ENCODE peak calls at places on chromosomes 5 and 9, in nine cellular contexts. One of them, this sample, is unnamed.

GRCh38 chr9:116327702-116328440 is 174.3 kb downstream of the PAPPA start:
- DNase-seq in PC-3: no peak
- DNase-seq in heart right ventricle: no peak
- DNase-seq in psoas muscle: no peak
- DNase-seq in retinal pigment epithelial cell: no peak
- DNase-seq in AG09309: no peak
- DNase-seq in CD8-positive, alpha-beta T cell: no peak
- DNase-seq in choroid plexus epithelial cell: peak
- DNase-seq in neural crest cell: no peak
- DNase-seq in this sample: no peak

GRCh38 chr5:18944771-18945170 is 1043.2 kb downstream of the CDH18 start:
- DNase-seq in neural crest cell: no peak
- DNase-seq in PC-3: peak
- DNase-seq in CD8-positive, alpha-beta T cell: no peak
- DNase-seq in heart right ventricle: no peak
- DNase-seq in choroid plexus epithelial cell: no peak
- DNase-seq in AG09309: no peak
- DNase-seq in psoas muscle: no peak
- DNase-seq in retinal pigment epithelial cell: no peak
- DNase-seq in this sample: no peak

GRCh38 chr5:36982146-36982545 is 105.6 kb downstream of the NIPBL start:
- DNase-seq in psoas muscle: no peak
- DNase-seq in choroid plexus epithelial cell: peak
- DNase-seq in heart right ventricle: no peak
- DNase-seq in retinal pigment epithelial cell: no peak
- DNase-seq in PC-3: peak
- DNase-seq in neural crest cell: no peak
- DNase-seq in CD8-positive, alpha-beta T cell: no peak
- DNase-seq in AG09309: no peak
- DNase-seq in this sample: no peak

GRCh38 chr9:35322075-35322885 is 160.5 kb downstream of the UNC13B start:
- DNase-seq in heart right ventricle: no peak
- DNase-seq in PC-3: no peak
- DNase-seq in CD8-positive, alpha-beta T cell: no peak
- DNase-seq in neural crest cell: no peak
- DNase-seq in AG09309: no peak
- DNase-seq in retinal pigment epithelial cell: no peak
- DNase-seq in psoas muscle: no peak
- DNase-seq in choroid plexus epithelial cell: no peak
- DNase-seq in this sample: no peak

GRCh38 chr9:136545065-136545965 is 533 bp downstream of the NOTCH1 start:
- DNase-seq in neural crest cell: no peak
- DNase-seq in heart right ventricle: no peak
- DNase-seq in PC-3: no peak
- DNase-seq in retinal pigment epithelial cell: no peak
- DNase-seq in psoas muscle: no peak
- DNase-seq in AG09309: no peak
- DNase-seq in CD8-positive, alpha-beta T cell: peak
- DNase-seq in choroid plexus epithelial cell: no peak
- DNase-seq in this sample: no peak

GRCh38 chr5:142446960-142447279 is 122.1 kb upstream of the SPRY4 start:
- DNase-seq in AG09309: no peak
- DNase-seq in neural crest cell: no peak
- DNase-seq in choroid plexus epithelial cell: no peak
- DNase-seq in heart right ventricle: no peak
- DNase-seq in PC-3: no peak
- DNase-seq in CD8-positive, alpha-beta T cell: no peak
- DNase-seq in psoas muscle: no peak
- DNase-seq in retinal pigment epithelial cell: no peak
- DNase-seq in this sample: no peak

GRCh38 chr5:136090319-136090718 is 42.3 kb upstream of the SMAD5 start:
- DNase-seq in AG09309: no peak
- DNase-seq in CD8-positive, alpha-beta T cell: no peak
- DNase-seq in choroid plexus epithelial cell: no peak
- DNase-seq in neural crest cell: no peak
- DNase-seq in PC-3: no peak
- DNase-seq in psoas muscle: no peak
- DNase-seq in retinal pigment epithelial cell: no peak
- DNase-seq in heart right ventricle: no peak
- DNase-seq in this sample: no peak

GRCh38 chr5:42944989-42945388 is 95.1 kb downstream of the ANXA2R start:
- DNase-seq in CD8-positive, alpha-beta T cell: no peak
- DNase-seq in PC-3: peak
- DNase-seq in AG09309: peak
- DNase-seq in retinal pigment epithelial cell: peak
- DNase-seq in heart right ventricle: no peak
- DNase-seq in neural crest cell: no peak
- DNase-seq in choroid plexus epithelial cell: peak
- DNase-seq in psoas muscle: no peak
- DNase-seq in this sample: no peak

GRCh38 chr5:125408582-125409069 is 662.2 kb upstream of the ZNF608 start:
- DNase-seq in heart right ventricle: no peak
- DNase-seq in CD8-positive, alpha-beta T cell: no peak
- DNase-seq in neural crest cell: no peak
- DNase-seq in choroid plexus epithelial cell: peak
- DNase-seq in AG09309: peak
- DNase-seq in psoas muscle: peak
- DNase-seq in retinal pigment epithelial cell: peak
- DNase-seq in PC-3: peak
- DNase-seq in this sample: no peak

GRCh38 chr9:35645736-35646582 is 4.8 kb downstream of the SIT1 start:
- DNase-seq in neural crest cell: peak
- DNase-seq in retinal pigment epithelial cell: no peak
- DNase-seq in PC-3: peak
- DNase-seq in psoas muscle: no peak
- DNase-seq in AG09309: no peak
- DNase-seq in choroid plexus epithelial cell: peak
- DNase-seq in heart right ventricle: no peak
- DNase-seq in CD8-positive, alpha-beta T cell: no peak
- DNase-seq in this sample: peak

GRCh38 chr5:151924564-151925395 is at the start of gene GLRA1:
- DNase-seq in PC-3: peak
- DNase-seq in choroid plexus epithelial cell: peak
- DNase-seq in retinal pigment epithelial cell: no peak
- DNase-seq in CD8-positive, alpha-beta T cell: peak
- DNase-seq in psoas muscle: peak
- DNase-seq in neural crest cell: peak
- DNase-seq in AG09309: no peak
- DNase-seq in heart right ventricle: peak
- DNase-seq in this sample: peak

GRCh38 chr5:57435701-57436134 is 46.9 kb downstream of the ACTBL2 start:
- DNase-seq in heart right ventricle: no peak
- DNase-seq in choroid plexus epithelial cell: peak
- DNase-seq in psoas muscle: no peak
- DNase-seq in PC-3: peak
- DNase-seq in AG09309: peak
- DNase-seq in retinal pigment epithelial cell: peak
- DNase-seq in CD8-positive, alpha-beta T cell: no peak
- DNase-seq in neural crest cell: no peak
- DNase-seq in this sample: no peak

GRCh38 chr5:1047332-1047965 is 38.8 kb downstream of the NKD2 start:
- DNase-seq in CD8-positive, alpha-beta T cell: no peak
- DNase-seq in heart right ventricle: no peak
- DNase-seq in choroid plexus epithelial cell: no peak
- DNase-seq in neural crest cell: no peak
- DNase-seq in psoas muscle: no peak
- DNase-seq in retinal pigment epithelial cell: no peak
- DNase-seq in AG09309: no peak
- DNase-seq in PC-3: no peak
- DNase-seq in this sample: no peak

GRCh38 chr5:1048162-1048721 is 39.6 kb downstream of the NKD2 start:
- DNase-seq in neural crest cell: no peak
- DNase-seq in choroid plexus epithelial cell: no peak
- DNase-seq in heart right ventricle: no peak
- DNase-seq in retinal pigment epithelial cell: no peak
- DNase-seq in psoas muscle: no peak
- DNase-seq in PC-3: no peak
- DNase-seq in AG09309: no peak
- DNase-seq in CD8-positive, alpha-beta T cell: no peak
- DNase-seq in this sample: no peak

GRCh38 chr5:1051366-1051720 is 42.7 kb downstream of the NKD2 start:
- DNase-seq in psoas muscle: peak
- DNase-seq in CD8-positive, alpha-beta T cell: no peak
- DNase-seq in retinal pigment epithelial cell: no peak
- DNase-seq in heart right ventricle: no peak
- DNase-seq in neural crest cell: no peak
- DNase-seq in AG09309: no peak
- DNase-seq in choroid plexus epithelial cell: no peak
- DNase-seq in PC-3: no peak
- DNase-seq in this sample: no peak

GRCh38 chr5:1050449-1051365 is 42.1 kb downstream of the NKD2 start:
- DNase-seq in neural crest cell: no peak
- DNase-seq in choroid plexus epithelial cell: no peak
- DNase-seq in retinal pigment epithelial cell: no peak
- DNase-seq in heart right ventricle: no peak
- DNase-seq in CD8-positive, alpha-beta T cell: no peak
- DNase-seq in AG09309: no peak
- DNase-seq in PC-3: no peak
- DNase-seq in psoas muscle: peak
- DNase-seq in this sample: no peak

GRCh38 chr5:1048861-1049838 is 40.5 kb downstream of the NKD2 start:
- DNase-seq in heart right ventricle: no peak
- DNase-seq in psoas muscle: peak
- DNase-seq in AG09309: no peak
- DNase-seq in choroid plexus epithelial cell: no peak
- DNase-seq in PC-3: no peak
- DNase-seq in CD8-positive, alpha-beta T cell: no peak
- DNase-seq in neural crest cell: no peak
- DNase-seq in retinal pigment epithelial cell: no peak
- DNase-seq in this sample: no peak
- TF ChIP-seq CTCF in heart right ventricle: no peak
- TF ChIP-seq CTCF in psoas muscle: no peak
- TF ChIP-seq CTCF in AG09309: no peak
- TF ChIP-seq CTCF in choroid plexus epithelial cell: no peak
- TF ChIP-seq CTCF in PC-3: no peak
- TF ChIP-seq CTCF in CD8-positive, alpha-beta T cell: no peak
- TF ChIP-seq CTCF in neural crest cell: no peak
- TF ChIP-seq CTCF in retinal pigment epithelial cell: no peak
- TF ChIP-seq CTCF in this sample: no peak

DNA sequence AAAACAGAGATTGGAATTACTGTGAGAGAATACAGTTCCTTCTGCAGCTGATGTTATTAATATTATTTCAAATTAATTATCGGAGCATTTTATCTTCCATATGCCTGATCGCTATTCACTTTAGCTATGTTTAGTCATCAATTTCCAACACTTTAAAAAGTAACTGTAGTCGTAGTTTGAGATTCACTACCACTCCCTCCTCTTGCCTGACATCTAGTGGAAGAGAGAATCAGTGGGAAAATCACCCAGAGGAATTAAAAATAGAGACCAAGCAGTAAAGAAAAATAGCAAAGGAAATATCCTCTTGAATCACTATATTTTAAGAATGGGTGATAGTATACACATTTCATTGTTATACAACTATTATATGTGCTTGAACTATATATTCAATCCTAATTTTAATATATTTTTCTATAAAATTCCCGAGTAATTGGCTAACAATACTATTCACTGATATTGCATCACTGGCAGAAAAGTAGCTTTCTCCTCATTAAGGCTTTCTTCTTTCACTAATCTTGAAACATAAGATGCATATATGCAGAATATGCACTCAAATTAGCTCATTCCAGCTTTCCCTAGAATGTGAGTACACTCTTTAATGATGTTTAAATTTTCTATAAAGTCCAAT is 708.7 kb downstream of the CDH9 start:
- DNase-seq in psoas muscle: no peak
- DNase-seq in neural crest cell: no peak
- DNase-seq in PC-3: peak
- DNase-seq in choroid plexus epithelial cell: peak
- DNase-seq in retinal pigment epithelial cell: no peak
- DNase-seq in heart right ventricle: no peak
- DNase-seq in CD8-positive, alpha-beta T cell: no peak
- DNase-seq in AG09309: no peak
- DNase-seq in this sample: no peak
- TF ChIP-seq CTCF in psoas muscle: no peak
- TF ChIP-seq CTCF in neural crest cell: peak
- TF ChIP-seq CTCF in PC-3: peak
- TF ChIP-seq CTCF in choroid plexus epithelial cell: peak
- TF ChIP-seq CTCF in retinal pigment epithelial cell: peak
- TF ChIP-seq CTCF in heart right ventricle: peak
- TF ChIP-seq CTCF in CD8-positive, alpha-beta T cell: no peak
- TF ChIP-seq CTCF in AG09309: peak
- TF ChIP-seq CTCF in this sample: peak

GRCh38 chr5:102792705-102793104 is 37.6 kb downstream of the PAM start:
- DNase-seq in PC-3: peak
- DNase-seq in neural crest cell: no peak
- DNase-seq in psoas muscle: no peak
- DNase-seq in AG09309: no peak
- DNase-seq in CD8-positive, alpha-beta T cell: no peak
- DNase-seq in retinal pigment epithelial cell: no peak
- DNase-seq in heart right ventricle: no peak
- DNase-seq in choroid plexus epithelial cell: peak
- DNase-seq in this sample: no peak
- TF ChIP-seq CTCF in PC-3: peak
- TF ChIP-seq CTCF in neural crest cell: peak
- TF ChIP-seq CTCF in psoas muscle: peak
- TF ChIP-seq CTCF in AG09309: peak
- TF ChIP-seq CTCF in CD8-positive, alpha-beta T cell: no peak
- TF ChIP-seq CTCF in retinal pigment epithelial cell: peak
- TF ChIP-seq CTCF in heart right ventricle: peak
- TF ChIP-seq CTCF in choroid plexus epithelial cell: peak
- TF ChIP-seq CTCF in this sample: peak

DNA sequence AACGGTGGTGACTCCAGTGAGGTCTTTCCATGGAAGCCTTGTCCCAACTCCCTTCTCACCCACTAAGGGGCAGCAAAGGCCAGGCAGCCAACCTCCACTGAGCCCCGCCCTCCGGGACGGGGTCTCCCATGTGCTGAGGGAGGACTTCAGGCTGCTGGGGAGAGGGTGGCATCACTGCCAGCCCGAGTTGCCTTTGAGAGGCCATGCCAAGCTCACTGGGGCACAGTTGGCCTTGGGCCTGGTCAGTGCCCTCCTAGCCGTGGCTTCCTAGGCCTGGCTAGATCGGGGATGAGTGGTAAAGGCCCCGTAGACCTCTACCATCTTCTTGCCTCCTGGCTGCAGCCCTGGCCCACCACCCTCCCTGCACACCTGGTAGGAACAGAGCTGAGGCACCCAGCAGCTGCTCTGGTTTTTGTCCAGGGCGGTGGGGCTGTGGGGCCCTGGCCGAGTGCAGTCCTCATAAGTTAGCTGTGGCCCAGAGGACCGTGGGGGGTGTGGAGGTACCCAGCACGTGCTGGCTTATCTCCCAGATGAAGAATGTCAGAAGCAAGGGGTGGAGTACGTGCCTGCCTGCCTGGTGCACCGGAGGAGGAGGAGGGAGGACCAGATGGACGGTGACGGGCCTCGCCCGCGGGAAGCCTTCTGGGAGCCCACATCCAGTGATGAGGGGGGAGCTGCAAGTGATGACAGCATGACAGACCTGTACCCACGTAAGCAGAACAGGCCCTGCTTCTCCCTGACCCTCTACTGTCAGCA is 3.2 kb downstream of the SURF2 start:
- DNase-seq in neural crest cell: no peak
- DNase-seq in retinal pigment epithelial cell: no peak
- DNase-seq in CD8-positive, alpha-beta T cell: no peak
- DNase-seq in heart right ventricle: no peak
- DNase-seq in AG09309: no peak
- DNase-seq in PC-3: no peak
- DNase-seq in psoas muscle: no peak
- DNase-seq in choroid plexus epithelial cell: no peak
- DNase-seq in this sample: no peak
- TF ChIP-seq CTCF in neural crest cell: peak
- TF ChIP-seq CTCF in retinal pigment epithelial cell: peak
- TF ChIP-seq CTCF in CD8-positive, alpha-beta T cell: no peak
- TF ChIP-seq CTCF in heart right ventricle: peak
- TF ChIP-seq CTCF in AG09309: peak
- TF ChIP-seq CTCF in PC-3: peak
- TF ChIP-seq CTCF in psoas muscle: peak
- TF ChIP-seq CTCF in choroid plexus epithelial cell: peak
- TF ChIP-seq CTCF in this sample: peak

This sample was measured in progenitor cell of endocrine pancreas.